ENCODE peak calls at places on chromosomes 16 and 17, in nine cellular contexts. W is neural progenitor cell, A is GM23248, K is NT2/D1, N is PC-3, T is IMR-90, M is neuronal stem cell, J is kidney, Z is adipocyte. U is an unnamed sample.

GRCh38 chr16:9761870-9762269 is 420.4 kb downstream of the GRIN2A start:
- DNase-seq in Z (no peak), T (no peak), A (no peak), J (no peak), M (no peak), N (no peak), K (no peak), W (no peak), U (no peak)

GRCh38 chr16:72787519-72788268 is 260.2 kb downstream of the ZFHX3 start:
- DNase-seq in Z (peak), T (peak), N (peak), J (peak), M (peak), W (peak), A (peak), K (peak), U (peak)

GRCh38 chr17:61453563-61453962 is 1.3 kb downstream of the TBX4 start:
- DNase-seq in W (no peak), T (no peak), A (no peak), M (no peak), K (no peak), J (no peak), N (peak), Z (no peak), U (no peak)

GRCh38 chr16:59067207-59067606 is 333.1 kb upstream of the GOT2 start:
- DNase-seq in Z (no peak), W (no peak), T (peak), N (no peak), K (no peak), J (no peak), A (no peak), M (no peak), U (no peak)

GRCh38 chr17:35002876-35003551 is 22.7 kb downstream of the LIG3 start:
- DNase-seq in T (peak), W (no peak), A (peak), N (peak), Z (peak), J (no peak), M (no peak), K (no peak), U (no peak)

GRCh38 chr17:77212833-77213777 is 72.3 kb downstream of the SEC14L1 start:
- DNase-seq in M (no peak), J (no peak), N (no peak), Z (no peak), T (no peak), W (no peak), A (no peak), K (no peak), U (no peak)

GRCh38 chr16:337975-338575 is 14.4 kb downstream of the AXIN1 start:
- DNase-seq in W (peak), A (no peak), K (no peak), M (no peak), N (no peak), Z (no peak), J (no peak), T (no peak), U (no peak)

GRCh38 chr17:29039764-29040598 is 3.0 kb upstream of the PIPOX start:
- DNase-seq in W (peak), Z (peak), K (no peak), N (peak), T (peak), A (peak), M (no peak), J (no peak), U (peak)

GRCh38 chr17:72661093-72661944 is 431.2 kb downstream of the SLC39A11 start:
- DNase-seq in N (peak), Z (no peak), W (no peak), A (no peak), T (no peak), M (no peak), J (no peak), K (no peak), U (peak)

GRCh38 chr17:57892820-57893595 is 43.2 kb upstream of the MRPS23 start:
- DNase-seq in T (peak), K (no peak), M (peak), J (peak), Z (peak), W (peak), A (peak), N (peak), U (peak)

GRCh38 chr17:55413825-55414489 is 7.7 kb downstream of the MMD start:
- DNase-seq in J (no peak), N (no peak), Z (no peak), A (no peak), T (no peak), K (no peak), M (no peak), W (no peak), U (no peak)

GRCh38 chr17:17860761-17861107 is 23.9 kb upstream of the SREBF1 start:
- DNase-seq in W (no peak), M (no peak), Z (no peak), N (no peak), J (no peak), K (no peak), T (no peak), A (no peak), U (peak)

GRCh38 chr16:21060027-21060510 is 90.6 kb downstream of the DNAH3 start:
- DNase-seq in N (no peak), A (no peak), Z (no peak), W (no peak), M (no peak), T (no peak), K (no peak), J (no peak), U (no peak)

DNA sequence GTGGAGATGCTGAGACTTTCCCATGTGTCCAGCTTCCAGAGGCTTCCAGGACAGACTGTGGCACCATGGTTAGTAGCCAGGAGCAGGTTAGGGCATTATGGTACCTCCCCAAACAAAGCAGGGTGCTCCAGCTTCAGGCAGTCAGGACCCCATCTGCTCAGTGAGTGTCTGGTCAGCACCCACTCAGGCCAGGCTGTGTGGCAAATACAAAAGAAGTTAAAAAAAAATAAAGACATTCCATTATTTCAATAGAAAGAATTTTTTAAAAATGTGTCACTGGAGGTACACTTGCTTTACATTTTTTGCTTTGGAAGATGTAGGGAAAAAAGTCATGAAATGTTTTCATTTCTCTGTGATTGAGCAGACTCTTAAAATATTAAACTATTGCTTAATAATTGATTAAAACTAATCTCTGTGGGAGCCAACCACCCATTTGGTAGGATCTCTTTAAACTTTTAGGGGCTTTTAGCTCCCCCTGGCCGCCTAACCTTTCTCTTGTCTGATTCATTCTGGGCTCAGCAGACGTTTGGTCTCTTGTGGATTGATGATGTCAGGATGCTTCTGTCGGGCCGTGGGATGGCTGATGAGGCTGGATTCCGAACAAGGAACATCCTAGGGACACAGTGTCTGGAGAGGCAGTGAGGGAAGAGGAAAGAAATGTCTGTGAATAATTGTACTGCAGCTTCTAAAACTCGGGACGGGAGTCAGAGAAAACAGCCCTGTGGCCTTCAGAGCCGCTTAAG is 28.4 kb upstream of the NPTX1 start:
- DNase-seq in K (no peak), W (no peak), J (no peak), Z (peak), A (peak), N (no peak), T (peak), M (no peak), U (no peak)
- H3K9ac ChIP-seq in K (no peak), W (no peak), J (no peak), Z (peak), A (peak), N (no peak), T (no peak), M (no peak), U (no peak)

GRCh38 chr16:5071341-5071680 is 332 bp upstream of the ALG1 start:
- DNase-seq in K (no peak), A (no peak), Z (no peak), T (no peak), N (no peak), M (no peak), W (no peak), J (no peak), U (no peak)
- H3K4me3 ChIP-seq in K (peak), A (peak), Z (peak), T (peak), N (peak), M (peak), W (peak), J (peak), U (peak)

GRCh38 chr17:79840204-79840988 is 1.2 kb upstream of the CBX4 start:
- DNase-seq in J (peak), T (peak), M (no peak), A (peak), N (no peak), W (peak), Z (peak), K (no peak), U (peak)
- H3K9ac ChIP-seq in J (no peak), T (no peak), M (no peak), A (peak), N (peak), W (no peak), Z (peak), K (peak), U (no peak)

GRCh38 chr16:85924675-85925074 is 25.7 kb downstream of the IRF8 start:
- DNase-seq in T (no peak), K (no peak), A (peak), N (peak), J (no peak), Z (peak), M (no peak), W (no peak), U (no peak)
- H3K4me3 ChIP-seq in T (no peak), K (no peak), A (no peak), N (no peak), J (no peak), Z (no peak), M (no peak), W (no peak), U (no peak)

DNA sequence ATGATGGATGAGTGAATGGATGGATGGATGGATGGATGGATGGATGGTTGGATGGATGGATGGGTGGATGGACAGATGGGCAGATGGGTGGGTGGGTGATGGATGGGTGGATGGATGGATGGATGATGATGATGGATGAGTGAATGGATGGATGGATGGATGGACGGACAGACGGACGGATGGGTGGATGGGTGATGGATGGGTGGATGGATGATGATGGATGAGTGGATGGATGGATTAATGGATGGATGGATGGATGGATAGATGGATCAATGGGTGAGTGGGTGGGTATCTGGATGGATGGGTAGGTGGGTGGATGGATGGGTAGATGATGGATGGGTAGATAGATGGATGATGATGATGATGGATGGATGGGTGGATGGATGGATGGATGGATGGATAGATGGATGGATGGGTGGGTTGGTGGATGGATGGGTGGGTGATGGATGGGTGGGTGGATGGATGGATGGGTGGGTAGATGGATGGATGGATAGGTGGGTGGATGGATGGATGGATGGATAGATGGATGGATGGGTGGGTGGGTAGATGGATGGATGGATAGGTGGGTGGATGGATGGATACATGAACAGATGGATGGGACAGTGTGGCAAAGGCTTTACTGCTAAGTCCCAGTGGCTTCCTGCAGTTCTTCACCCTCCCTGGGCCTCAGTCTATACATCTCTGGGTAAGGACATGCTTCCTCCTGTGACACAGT is 30.2 kb upstream of the ZFPM1 start:
- DNase-seq in M (no peak), W (no peak), K (no peak), A (no peak), J (no peak), N (no peak), Z (no peak), T (no peak), U (no peak)
- H3K9ac ChIP-seq in M (no peak), W (no peak), K (no peak), A (no peak), J (no peak), N (no peak), Z (no peak), T (no peak), U (no peak)

U was measured in endodermal cell.